ENCODE peak calls at places on chromosomes 5 and 9, in six cellular contexts. L, U, W, P, S and R are unnamed samples. For H3K4me1 and H3K36me3, the result is how much of the 10 kb centered on the place peaks cover.

GRCh38 chr9:23820731-23821399 is 5.2 kb downstream of the ELAVL2 start:
- DNase-seq in L (no peak), U (no peak), W (no peak), P (no peak), S (no peak), R (no peak)

GRCh38 chr5:58294598-58295298 is 165.1 kb downstream of the PLK2 start:
- DNase-seq in L (no peak), U (no peak), W (no peak), P (no peak), S (no peak), R (no peak)

GRCh38 chr5:126280343-126280742 is 142.9 kb upstream of the GRAMD2B start:
- DNase-seq in L (no peak), U (no peak), W (no peak), P (no peak), S (no peak), R (no peak)

GRCh38 chr9:130310456-130310855 is 44.9 kb downstream of the HMCN2 start:
- DNase-seq in L (no peak), U (no peak), W (peak), P (no peak), S (no peak), R (no peak)

GRCh38 chr5:96936431-96937221 is 746 bp downstream of the LNPEP start:
- DNase-seq in L (peak), U (peak), W (peak), P (peak), S (peak), R (peak)

GRCh38 chr5:33075731-33076130 is 364.6 kb downstream of the NPR3 start:
- DNase-seq in L (no peak), U (no peak), W (no peak), P (no peak), S (no peak), R (no peak)

GRCh38 chr9:14089051-14089798 is 224.7 kb downstream of the NFIB start:
- DNase-seq in L (no peak), U (no peak), W (no peak), P (no peak), S (no peak), R (no peak)

GRCh38 chr5:17308326-17309065 is 91.1 kb downstream of the BASP1 start:
- DNase-seq in L (no peak), U (no peak), W (no peak), P (no peak), S (no peak), R (no peak)

GRCh38 chr5:544675-545330 is 20.6 kb upstream of the SLC9A3 start:
- DNase-seq in L (no peak), U (no peak), W (no peak), P (no peak), S (no peak), R (no peak)

GRCh38 chr9:19552693-19553092 is 143.9 kb downstream of the ACER2 start:
- DNase-seq in L (no peak), U (no peak), W (no peak), P (no peak), S (no peak), R (no peak)

GRCh38 chr9:129895376-129896268 is 60.4 kb downstream of the USP20 start:
- DNase-seq in L (peak), U (no peak), W (no peak), P (no peak), S (no peak), R (peak)

GRCh38 chr9:109793196-109793595 is 13.2 kb downstream of the PALM2AKAP2 start:
- DNase-seq in L (no peak), U (no peak), W (no peak), P (no peak), S (no peak), R (no peak)

GRCh38 chr5:156585999-156586398 is 259.0 kb downstream of the SGCD start:
- DNase-seq in L (no peak), U (no peak), W (no peak), P (no peak), S (no peak), R (no peak)

GRCh38 chr5:171629221-171630005 is 156.2 kb upstream of the SMIM23 start:
- DNase-seq in L (no peak), U (no peak), W (no peak), P (no peak), S (no peak), R (no peak)

GRCh38 chr9:89305868-89306267 is 5.1 kb upstream of the CKS2 start:
- DNase-seq in L (no peak), U (no peak), W (no peak), P (no peak), S (no peak), R (no peak)

GRCh38 chr5:116038817-116039216 is 6.5 kb downstream of the ARL14EPL start:
- DNase-seq in L (no peak), U (no peak), W (no peak), P (no peak), S (no peak), R (peak)

GRCh38 chr9:127566351-127567001 is 45.6 kb upstream of the STXBP1 start:
- DNase-seq in L (no peak), U (no peak), W (no peak), P (no peak), S (no peak), R (no peak)

GRCh38 chr5:73909474-73909873 is 283.5 kb downstream of the ARHGEF28 start:
- DNase-seq in L (no peak), U (no peak), W (no peak), P (no peak), S (no peak), R (no peak)

GRCh38 chr9:14400658-14400995 is 86.7 kb upstream of the NFIB start:
- DNase-seq in L (no peak), U (no peak), W (no peak), P (peak), S (peak), R (no peak)

GRCh38 chr9:7912037-7912535 is 112.5 kb upstream of the DMAC1 start:
- DNase-seq in L (no peak), U (no peak), W (no peak), P (no peak), S (no peak), R (no peak)

GRCh38 chr5:150598821-150599273 is 41.6 kb upstream of the SYNPO start:
- DNase-seq in L (no peak), U (no peak), W (peak), P (no peak), S (no peak), R (no peak)
- H3K27ac ChIP-seq in L (no peak), U (no peak), W (peak), P (no peak), S (peak), R (no peak)

GRCh38 chr9:73152445-73152844 is 780 bp downstream of the ANXA1 start:
- DNase-seq in L (no peak), U (no peak), W (no peak), P (no peak), S (no peak), R (no peak)

GRCh38 chr9:73154271-73154670 is 2.6 kb downstream of the ANXA1 start:
- DNase-seq in L (no peak), U (no peak), W (no peak), P (no peak), S (no peak), R (no peak)

GRCh38 chr9:73154760-73155159 is 3.1 kb downstream of the ANXA1 start:
- DNase-seq in L (no peak), U (no peak), W (no peak), P (no peak), S (no peak), R (no peak)

GRCh38 chr9:73152953-73153352 is 1.3 kb downstream of the ANXA1 start:
- DNase-seq in L (no peak), U (no peak), W (no peak), P (no peak), S (no peak), R (no peak)

DNA sequence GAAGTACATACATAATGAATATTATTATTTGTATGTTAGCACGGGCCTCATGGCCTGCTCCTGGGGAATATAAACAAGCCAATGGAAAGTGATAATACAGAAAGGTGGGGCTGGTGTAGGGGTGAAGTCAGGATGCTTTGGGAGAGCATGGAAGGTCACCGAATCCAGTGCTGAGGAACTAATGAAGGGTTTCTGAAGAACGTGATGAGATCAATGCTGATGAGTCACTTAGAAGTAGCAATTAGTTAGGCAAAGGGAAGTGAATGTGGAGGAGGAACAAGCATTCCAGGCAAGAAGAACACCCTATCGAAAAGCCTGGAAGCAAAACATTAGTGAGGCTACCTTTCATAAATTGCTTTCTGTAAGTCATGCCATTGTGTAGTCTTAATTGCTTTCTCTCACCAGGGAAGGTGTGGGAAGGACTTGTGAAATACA is 2.1 kb downstream of the ANXA1 start:
- DNase-seq in L (no peak), U (no peak), W (no peak), P (no peak), S (no peak), R (no peak)
- H3K4me1 ChIP-seq in L (under half), U (under half), W (under half), P (under half), S (under half), R (under half)

GRCh38 chr9:134930404-134930803 is 12.7 kb upstream of the FCN1 start:
- DNase-seq in L (no peak), U (no peak), W (no peak), P (no peak), S (no peak), R (no peak)
- H3K36me3 ChIP-seq in L (under half), U (under half), W (under half), P (under half), S (under half), R (under half)

DNA sequence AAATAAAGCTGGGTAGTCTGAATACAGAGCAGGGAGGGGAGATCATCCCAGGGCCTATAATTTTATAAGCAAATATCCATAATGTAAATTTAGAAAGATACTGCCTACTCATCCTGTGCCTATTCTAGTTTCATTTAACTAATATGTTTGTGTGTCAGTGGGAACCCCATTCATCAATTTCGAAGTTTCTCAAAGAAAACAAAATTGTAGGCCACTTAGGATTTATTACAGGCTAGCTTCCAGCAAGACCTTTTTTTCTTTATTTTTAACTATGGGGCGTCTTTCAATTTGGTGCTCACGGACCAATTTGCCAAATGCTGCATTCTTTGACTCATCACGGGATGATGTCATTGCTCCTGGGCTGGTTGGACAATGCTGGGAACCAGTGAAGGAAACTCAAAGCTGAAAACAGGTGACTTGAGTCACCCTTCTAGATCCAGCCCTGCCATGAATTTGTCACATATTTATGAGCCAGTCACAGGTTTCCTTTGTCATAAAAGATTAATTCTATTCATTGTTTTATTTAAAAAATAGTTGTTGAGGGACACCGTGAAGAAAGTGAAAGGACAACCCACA is 13.4 kb downstream of the PCSK5 start:
- DNase-seq in L (no peak), U (no peak), W (no peak), P (no peak), S (no peak), R (no peak)
- H3K27ac ChIP-seq in L (no peak), U (no peak), W (no peak), P (no peak), S (no peak), R (no peak)

GRCh38 chr5:76544268-76544926 is 78.8 kb downstream of the F2RL2 start:
- DNase-seq in L (peak), U (peak), W (no peak), P (peak), S (no peak), R (peak)
- H3K4me1 ChIP-seq in L (half or more), U (under half), W (under half), P (half or more), S (under half), R (half or more)

DNA sequence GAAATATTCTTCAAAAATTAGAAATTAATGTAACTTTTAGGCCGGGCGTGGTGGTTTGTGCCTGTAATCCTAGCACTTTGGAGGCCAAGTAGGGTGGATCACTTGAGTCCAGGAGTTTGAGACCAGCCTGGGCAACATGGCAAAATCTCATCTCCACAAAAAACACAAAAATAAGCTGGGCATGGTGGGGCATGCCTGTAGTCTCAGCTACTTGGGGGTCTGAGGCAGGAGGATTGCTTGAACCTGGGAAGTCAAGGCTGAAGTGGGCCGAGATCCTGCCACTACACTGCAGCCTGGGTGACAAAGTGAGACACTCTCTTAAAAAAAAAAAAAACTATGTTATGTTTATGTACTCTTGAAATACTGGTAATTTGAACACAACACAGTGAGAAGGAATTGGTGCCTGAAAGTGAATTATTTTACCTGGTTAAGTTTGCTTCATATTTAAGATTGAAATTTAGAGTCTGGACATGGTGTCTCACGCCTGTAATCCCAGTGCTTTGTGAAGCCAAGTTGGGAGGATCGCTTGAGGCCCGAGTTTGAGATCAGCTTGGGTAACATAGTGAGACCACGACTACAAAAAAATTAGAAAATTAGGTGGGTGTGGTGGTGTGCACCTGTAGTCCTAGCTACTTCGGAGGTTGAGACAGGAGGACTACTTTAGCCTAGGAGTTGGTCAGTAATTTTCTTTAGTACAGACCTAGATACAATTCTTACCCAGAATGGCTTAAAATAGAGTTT is 15.0 kb downstream of the ARRDC3 start:
- DNase-seq in L (no peak), U (no peak), W (no peak), P (no peak), S (no peak), R (no peak)
- H3K36me3 ChIP-seq in L (under half), U (half or more), W (under half), P (under half), S (half or more), R (half or more)

DNA sequence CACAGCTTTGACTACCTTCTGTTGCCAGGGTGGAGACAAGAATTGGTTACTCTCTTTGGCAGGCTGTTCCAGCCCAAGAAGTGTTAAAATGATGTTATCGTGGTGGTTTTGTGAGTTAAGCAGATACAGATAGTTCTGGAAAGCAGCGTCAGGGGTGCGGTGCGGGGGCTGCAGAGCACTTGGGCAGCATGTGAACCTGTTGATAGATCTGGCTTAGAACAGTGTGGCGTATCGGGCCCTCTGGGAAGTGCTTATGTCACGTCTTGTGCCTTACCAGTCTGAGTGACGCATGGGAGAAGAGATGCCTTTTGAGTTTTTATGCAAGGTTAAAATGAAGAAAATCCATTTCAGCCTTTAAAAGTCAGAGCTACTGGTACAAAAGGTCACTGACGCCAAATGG is 152.5 kb downstream of the PRKACG start:
- DNase-seq in L (no peak), U (no peak), W (no peak), P (no peak), S (no peak), R (no peak)
- H3K27ac ChIP-seq in L (no peak), U (no peak), W (no peak), P (no peak), S (peak), R (no peak)